ENCODE peak calls at places on chromosomes 6 and 20, in four cellular contexts. H is GM13977, W is AG04450, J is H9. M is an unnamed sample.

GRCh38 chr6:145034664-145035063 is 700.7 kb downstream of the EPM2A start:
- DNase-seq in H (no peak), W (no peak), J (no peak), M (no peak)

GRCh38 chr6:37822851-37823682 is 3.5 kb downstream of the ZFAND3 start:
- DNase-seq in H (no peak), W (no peak), J (no peak), M (no peak)

GRCh38 chr6:106063448-106063850 is 22.7 kb upstream of the PRDM1 start:
- DNase-seq in H (no peak), W (no peak), J (no peak), M (no peak)

GRCh38 chr20:43824699-43825402 is 89.8 kb upstream of the TOX2 start:
- DNase-seq in H (no peak), W (no peak), J (peak; percentile 39), M (no peak)

GRCh38 chr20:44720994-44721784 is 6.0 kb downstream of the CCN5 start:
- DNase-seq in H (no peak), W (no peak), J (no peak), M (no peak)

GRCh38 chr6:95581073-95581472 is 3.7 kb downstream of the MANEA start:
- DNase-seq in H (no peak), W (no peak), J (no peak), M (no peak)

GRCh38 chr6:125346143-125346925 is 44.6 kb upstream of the HDDC2 start:
- DNase-seq in H (no peak), W (no peak), J (no peak), M (no peak)

GRCh38 chr20:43187476-43188233 is 2.1 kb downstream of the PTPRT start:
- DNase-seq in H (peak; percentile 89), W (no peak), J (peak; percentile 78), M (peak; percentile 2)

GRCh38 chr6:42820509-42821340 is 38.9 kb downstream of the BICRAL start:
- DNase-seq in H (no peak), W (no peak), J (no peak), M (no peak)

GRCh38 chr6:55265409-55266114 is 61.7 kb upstream of the GFRAL start:
- DNase-seq in H (no peak), W (no peak), J (no peak), M (no peak)

GRCh38 chr20:63941282-63942060 is 14.7 kb downstream of the UCKL1 start:
- DNase-seq in H (peak; percentile 38), W (no peak), J (peak; percentile 98), M (no peak)

GRCh38 chr6:44422534-44422933 is 35.0 kb downstream of the CDC5L start:
- DNase-seq in H (no peak), W (no peak), J (no peak), M (no peak)

GRCh38 chr20:47088339-47088738 is 193.7 kb downstream of the EYA2 start:
- DNase-seq in H (no peak), W (no peak), J (no peak), M (no peak)

GRCh38 chr20:58623579-58624473 is 27.3 kb upstream of the STX16 start:
- DNase-seq in H (no peak), W (peak; percentile 85), J (no peak), M (peak; percentile 59)

GRCh38 chr6:17361013-17361412 is 32.4 kb upstream of the CAP2 start:
- DNase-seq in H (no peak), W (no peak), J (no peak), M (no peak)

GRCh38 chr6:11160199-11160598 is 48.7 kb upstream of the ERVFRD-1 start:
- DNase-seq in H (no peak), W (no peak), J (no peak), M (no peak)

GRCh38 chr6:163651910-163652309 is 237.4 kb downstream of the QKI start:
- DNase-seq in H (no peak), W (no peak), J (no peak), M (no peak)

GRCh38 chr6:39231386-39231785 is 2.1 kb upstream of the KCNK5 start:
- DNase-seq in H (no peak), W (no peak), J (no peak), M (no peak)

GRCh38 chr6:154638369-154638768 is 94.8 kb upstream of the SCAF8 start:
- DNase-seq in H (no peak), W (no peak), J (no peak), M (no peak)

DNA sequence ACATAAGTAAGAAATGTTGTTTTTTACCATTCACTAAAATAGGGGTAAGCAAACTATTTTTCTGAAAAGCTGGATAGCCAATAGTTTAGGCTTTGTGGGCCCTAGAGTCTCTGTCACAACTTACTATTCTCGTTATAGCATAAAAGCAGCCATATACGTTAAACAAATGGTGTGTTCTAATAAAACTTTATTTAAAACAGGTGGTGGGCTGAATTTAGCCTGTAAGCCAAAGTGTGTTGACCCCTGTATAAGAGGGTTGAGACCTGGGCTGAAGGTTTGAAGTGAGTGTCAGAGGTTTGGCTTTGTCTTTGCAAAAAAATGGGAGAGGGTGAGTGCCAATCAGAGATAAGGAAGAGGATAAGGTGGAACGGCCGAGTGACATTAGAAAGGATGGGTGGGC is 197.2 kb downstream of the RNF144B start:
- DNase-seq in H (no peak), W (no peak), J (no peak), M (no peak)
- TF ChIP-seq CTCF in H (no peak), W (no peak), J (no peak), M (no peak)

GRCh38 chr20:52031206-52031573 is 160.4 kb downstream of the ZFP64 start:
- DNase-seq in H (no peak), W (peak; percentile 38), J (no peak), M (peak; percentile 19)

GRCh38 chr20:52031574-52032303 is 159.8 kb downstream of the ZFP64 start:
- DNase-seq in H (no peak), W (peak; percentile 82), J (no peak), M (peak; percentile 50)

DNA sequence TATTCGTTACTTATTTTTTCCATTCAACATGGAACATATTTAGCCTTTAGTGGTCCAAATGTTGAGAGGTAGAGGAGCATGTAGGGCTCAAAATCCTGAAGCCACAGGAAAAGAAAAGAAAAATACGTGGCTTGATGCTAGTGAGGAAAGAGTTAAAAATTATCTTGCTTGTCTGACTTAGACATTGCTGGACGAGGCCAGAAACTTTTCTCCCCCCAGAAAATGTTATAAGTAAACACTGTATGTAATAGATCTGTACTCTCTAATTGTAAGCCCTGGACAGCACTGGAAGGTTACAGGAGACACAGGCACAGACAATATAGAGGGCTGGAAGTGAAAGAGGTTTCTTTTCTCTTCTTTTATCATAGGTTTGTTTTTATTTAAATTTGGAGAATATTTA is 165.6 kb downstream of the ZFP64 start:
- DNase-seq in H (no peak), W (no peak), J (no peak), M (no peak)
- TF ChIP-seq CTCF in H (no peak), W (no peak), J (no peak), M (no peak)

GRCh38 chr6:77466055-77467028 is 3.1 kb upstream of the HTR1B start:
- DNase-seq in H (peak; percentile 63), W (peak; percentile 51), J (peak; percentile 76), M (no peak)
- TF ChIP-seq CTCF in H (peak; percentile 65), W (peak; percentile 94), J (peak; percentile 71), M (peak; percentile 78)

DNA sequence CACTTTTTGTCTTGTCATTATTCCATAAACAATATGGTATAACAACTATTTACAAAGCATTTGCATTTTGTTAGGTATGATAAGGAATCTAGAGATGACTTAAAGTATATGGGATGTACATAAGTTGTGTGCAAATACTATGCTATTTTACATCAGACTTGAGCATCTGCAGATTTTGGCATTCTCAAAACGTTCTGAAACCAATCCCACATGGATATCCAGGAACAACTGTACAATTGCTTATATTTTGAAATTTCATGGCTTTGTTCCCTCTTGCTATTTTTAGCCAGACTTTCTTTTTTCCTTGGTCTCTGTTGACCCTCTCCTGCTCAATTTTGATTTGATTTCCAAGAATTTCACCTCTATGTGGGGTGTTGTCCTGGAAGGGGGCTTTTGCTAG is 32.9 kb upstream of the UST start:
- DNase-seq in H (no peak), W (no peak), J (no peak), M (no peak)
- TF ChIP-seq CTCF in H (no peak), W (no peak), J (no peak), M (no peak)

DNA sequence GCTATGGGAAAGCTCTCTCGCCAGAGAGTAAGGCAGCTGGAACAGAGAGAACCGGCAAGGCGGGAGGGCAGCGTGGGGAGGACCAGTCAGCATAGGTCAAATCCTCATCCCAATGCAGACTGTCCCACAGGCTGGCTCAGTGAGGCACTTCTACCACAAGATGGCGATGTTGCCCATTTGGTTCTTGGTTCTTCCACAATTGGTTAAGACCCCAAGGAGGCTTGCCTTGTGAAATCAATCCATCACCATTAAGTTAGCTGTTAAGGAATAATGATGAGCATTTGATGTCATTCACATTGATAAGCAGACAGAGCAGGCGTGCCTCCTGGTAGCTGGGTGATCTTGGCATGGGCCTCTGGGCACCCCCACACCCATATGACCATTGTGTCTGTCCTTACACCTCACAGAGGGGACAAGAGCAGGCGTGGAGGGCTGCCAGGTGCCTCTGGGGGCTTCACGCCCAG is 2.4 kb downstream of the CSTL1 start:
- DNase-seq in H (peak; percentile 80), W (peak; percentile 45), J (peak; percentile 92), M (peak; percentile 28)
- TF ChIP-seq CTCF in H (peak; percentile 87), W (peak; percentile 88), J (peak; percentile 95), M (peak; percentile 94)

DNA sequence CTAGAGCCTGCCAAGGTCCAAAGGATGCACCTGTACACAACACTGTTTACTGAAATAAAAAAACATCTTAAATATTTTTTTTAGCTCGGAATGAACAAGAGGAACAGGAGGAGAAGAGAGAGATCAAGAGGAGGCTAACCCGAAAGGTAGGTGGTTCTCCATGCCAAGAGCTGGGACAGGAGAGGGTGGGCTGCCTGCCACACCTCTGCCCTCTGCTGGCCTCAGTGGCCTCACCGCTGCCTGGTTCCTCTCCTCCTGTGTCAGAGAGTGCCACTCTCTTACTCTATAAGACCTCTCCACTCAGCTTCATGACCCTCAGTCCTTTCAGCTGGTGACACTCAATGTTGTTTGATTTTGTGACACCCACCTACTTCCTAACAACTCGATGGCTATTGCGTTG is 50.2 kb downstream of the TBC1D7 start:
- DNase-seq in H (no peak), W (no peak), J (peak; percentile 71), M (no peak)
- TF ChIP-seq CTCF in H (peak; percentile 35), W (no peak), J (peak; percentile 75), M (peak; percentile 3)

GRCh38 chr6:89353118-89353556 is 615 bp upstream of the UBE2J1 start:
- DNase-seq in H (no peak), W (no peak), J (no peak), M (no peak)

GRCh38 chr6:89350281-89351037 is 2.1 kb downstream of the UBE2J1 start:
- DNase-seq in H (peak; percentile 45), W (no peak), J (no peak), M (no peak)

GRCh38 chr6:89353702-89354392 is 1.3 kb upstream of the UBE2J1 start:
- DNase-seq in H (peak; percentile 54), W (no peak), J (no peak), M (no peak)

GRCh38 chr6:89351632-89352328 is 742 bp downstream of the UBE2J1 start:
- DNase-seq in H (no peak), W (no peak), J (peak; percentile 53), M (no peak)

GRCh38 chr6:89352329-89353117 is at the start of gene UBE2J1:
- DNase-seq in H (peak; percentile 85), W (peak; percentile 77), J (peak; percentile 80), M (peak; percentile 91)
- TF ChIP-seq CTCF in H (no peak), W (no peak), J (no peak), M (no peak)

GRCh38 chr20:35329435-35330139 is 37.4 kb upstream of the FAM83C start:
- DNase-seq in H (peak; percentile 45), W (no peak), J (peak; percentile 84), M (no peak)
- TF ChIP-seq CTCF in H (peak; percentile 65), W (peak; percentile 51), J (peak; percentile 93), M (peak; percentile 40)

GRCh38 chr20:2692886-2693285 is 306 bp downstream of the EBF4 start:
- DNase-seq in H (peak; percentile 77), W (no peak), J (no peak), M (no peak)
- TF ChIP-seq CTCF in H (no peak), W (no peak), J (no peak), M (no peak)